ENCODE peak calls at places on chromosomes 1 and 21, in four cellular contexts. N, H, X and K are unnamed samples. For H3K4me1, the result is how much of the 10 kb centered on the place peaks cover.

GRCh38 chr1:85746777-85747176 is 38.5 kb upstream of the ZNHIT6 start:
- DNase-seq in X (no peak), N (no peak), H (no peak), K (no peak)

GRCh38 chr1:93108335-93108734 is 29.3 kb downstream of the MTF2 start:
- DNase-seq in H (no peak), N (no peak), X (no peak), K (no peak)

GRCh38 chr1:15558516-15558915 is 26.3 kb downstream of the AGMAT start:
- DNase-seq in X (no peak), N (no peak), H (no peak), K (no peak)

GRCh38 chr1:2179283-2180013 is 15.1 kb downstream of the FAAP20 start:
- DNase-seq in N (no peak), X (no peak), H (no peak), K (no peak)

GRCh38 chr21:36194024-36194423 is 37.4 kb downstream of the DOP1B start:
- DNase-seq in H (no peak), N (no peak), X (no peak), K (no peak)

GRCh38 chr21:41894922-41895557 is 15.9 kb upstream of the PRDM15 start:
- DNase-seq in N (no peak), H (peak), X (no peak), K (no peak)

GRCh38 chr1:185681034-185681633 is 53.1 kb upstream of the HMCN1 start:
- DNase-seq in X (peak), N (no peak), H (peak), K (no peak)

GRCh38 chr1:167223144-167224103 is 2.7 kb downstream of the POU2F1 start:
- DNase-seq in N (no peak), H (peak), X (no peak), K (no peak)

GRCh38 chr1:53111073-53111556 is 31.3 kb downstream of the SLC1A7 start:
- DNase-seq in N (peak), X (no peak), H (peak), K (no peak)

GRCh38 chr1:53112271-53112774 is 30.1 kb downstream of the SLC1A7 start:
- DNase-seq in H (peak), N (no peak), X (no peak), K (no peak)

GRCh38 chr1:53108646-53109580 is 33.5 kb downstream of the SLC1A7 start:
- DNase-seq in N (no peak), H (peak), X (no peak), K (no peak)

GRCh38 chr1:53111693-53112092 is 30.7 kb downstream of the SLC1A7 start:
- DNase-seq in N (no peak), X (no peak), H (no peak), K (no peak)

DNA sequence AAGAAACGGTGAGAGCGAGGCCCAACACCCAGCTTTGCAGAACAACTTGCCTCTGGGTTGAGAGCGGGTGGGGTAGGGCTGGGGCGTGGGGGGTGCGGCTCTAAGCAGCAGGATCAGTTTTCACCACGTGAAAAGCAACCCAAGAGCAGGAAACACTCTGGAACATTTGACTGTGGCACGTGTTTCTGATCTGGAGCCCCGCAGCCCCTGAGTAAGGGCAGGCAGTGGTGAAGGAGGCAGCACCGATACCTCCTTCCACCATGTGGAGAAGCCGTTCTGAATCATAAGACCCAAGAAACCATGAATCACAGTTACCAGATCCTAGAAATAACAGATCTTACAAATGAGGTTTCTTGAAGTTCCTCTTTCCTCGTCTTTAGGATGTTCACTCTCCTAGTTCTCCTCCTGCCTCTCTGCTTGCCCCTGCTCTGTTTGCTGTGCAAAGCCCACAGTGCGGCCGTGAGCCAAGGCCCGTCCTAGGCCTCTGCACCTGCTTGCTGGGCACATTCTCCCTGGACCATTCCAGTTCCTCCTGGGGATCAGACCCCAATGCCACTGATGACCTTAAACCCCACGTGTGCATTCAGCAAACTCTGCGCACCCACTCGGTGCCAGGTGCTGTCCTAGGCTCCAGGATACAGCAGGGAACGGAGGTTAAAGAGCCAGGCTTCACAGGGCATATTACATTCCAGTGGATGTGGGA is 31.9 kb downstream of the SLC1A7 start:
- DNase-seq in H (peak), N (peak), X (no peak), K (no peak)
- H3K4me1 ChIP-seq in H (under half), N (under half), X (under half), K (under half)

GRCh38 chr1:36400514-36400824 is 2.8 kb upstream of the LSM10 start:
- DNase-seq in X (no peak), H (no peak), N (no peak), K (no peak)
- H3K4me3 ChIP-seq in X (peak), H (no peak), N (peak), K (peak)

GRCh38 chr1:183783896-183784637 is 20.9 kb upstream of the RGL1 start:
- DNase-seq in H (peak), X (no peak), N (no peak), K (peak)
- H3K27ac ChIP-seq in H (no peak), X (no peak), N (no peak), K (peak)

GRCh38 chr1:9040659-9041030 is 14.4 kb upstream of the SLC2A7 start:
- DNase-seq in X (no peak), H (no peak), N (peak), K (no peak)

GRCh38 chr1:9038338-9038650 is 12.1 kb upstream of the SLC2A7 start:
- DNase-seq in H (no peak), X (no peak), N (peak), K (no peak)

GRCh38 chr1:9041116-9041779 is 15.0 kb upstream of the SLC2A7 start:
- DNase-seq in N (peak), H (no peak), X (no peak), K (no peak)

GRCh38 chr1:9038881-9039760 is 12.9 kb upstream of the SLC2A7 start:
- DNase-seq in X (no peak), N (peak), H (no peak), K (no peak)

GRCh38 chr1:9039761-9040658 is 13.8 kb upstream of the SLC2A7 start:
- DNase-seq in X (no peak), H (no peak), N (peak), K (no peak)
- H3K4me1 ChIP-seq in X (under half), H (under half), N (under half), K (under half)

GRCh38 chr1:150760003-150760402 is 5.6 kb downstream of the CTSS start:
- DNase-seq in N (no peak), X (no peak), H (no peak), K (no peak)

GRCh38 chr1:150764617-150765090 is 924 bp downstream of the CTSS start:
- DNase-seq in X (no peak), H (peak), N (no peak), K (no peak)

GRCh38 chr1:150763018-150763417 is 2.6 kb downstream of the CTSS start:
- DNase-seq in N (no peak), H (no peak), X (no peak), K (no peak)

GRCh38 chr1:150763631-150764223 is 1.9 kb downstream of the CTSS start:
- DNase-seq in N (no peak), X (no peak), H (no peak), K (no peak)

DNA sequence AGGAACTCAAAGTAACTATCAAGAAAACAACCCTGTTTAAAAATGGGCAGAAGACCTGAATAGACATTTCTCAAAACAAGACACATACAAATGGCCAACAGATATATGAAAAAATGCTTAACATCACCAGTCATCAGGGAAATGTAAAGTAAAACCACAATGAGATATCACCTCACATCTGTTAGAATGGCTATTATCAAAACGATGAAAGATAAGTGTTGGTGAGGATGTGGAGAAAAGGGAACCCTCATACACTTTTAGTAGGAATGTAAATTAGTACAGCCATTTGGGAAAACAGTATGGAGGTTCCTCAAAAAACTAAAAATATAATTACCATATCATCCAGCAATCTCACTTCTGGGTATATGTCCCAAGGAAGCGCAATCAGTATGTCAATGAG is 3.0 kb downstream of the CTSS start:
- DNase-seq in X (no peak), H (no peak), N (no peak), K (no peak)
- H3K4me3 ChIP-seq in X (no peak), H (no peak), N (peak), K (no peak)

GRCh38 chr1:156336242-156336641 is 1.9 kb downstream of the CCT3 start:
- DNase-seq in X (no peak), N (no peak), H (no peak), K (no peak)
- H3K27ac ChIP-seq in X (no peak), N (no peak), H (no peak), K (no peak)